ENCODE peak calls at places on chromosomes 6 and 20, in six cellular contexts. One of them, this sample, is unnamed.

GRCh38 chr6:144134737-144135136 is 15.6 kb upstream of the STX11 start:
- DNase-seq in neural progenitor cell: no peak
- DNase-seq in fibroblast of lung: peak
- DNase-seq in PC-3: peak
- DNase-seq in H1: no peak
- DNase-seq in MM.1S: no peak
- DNase-seq in this sample: no peak

GRCh38 chr6:126153661-126154060 is 167.3 kb downstream of the TRMT11 start:
- DNase-seq in MM.1S: no peak
- DNase-seq in fibroblast of lung: peak
- DNase-seq in PC-3: no peak
- DNase-seq in H1: no peak
- DNase-seq in neural progenitor cell: no peak
- DNase-seq in this sample: no peak

GRCh38 chr20:52305029-52305645 is 113.6 kb upstream of the ZFP64 start:
- DNase-seq in neural progenitor cell: no peak
- DNase-seq in PC-3: peak
- DNase-seq in H1: no peak
- DNase-seq in MM.1S: no peak
- DNase-seq in fibroblast of lung: no peak
- DNase-seq in this sample: no peak

GRCh38 chr6:72746276-72746675 is 124.4 kb downstream of the KCNQ5 start:
- DNase-seq in H1: no peak
- DNase-seq in MM.1S: no peak
- DNase-seq in fibroblast of lung: peak
- DNase-seq in neural progenitor cell: no peak
- DNase-seq in PC-3: peak
- DNase-seq in this sample: peak

GRCh38 chr20:11564491-11564890 is 353.2 kb upstream of the BTBD3 start:
- DNase-seq in fibroblast of lung: no peak
- DNase-seq in MM.1S: no peak
- DNase-seq in H1: no peak
- DNase-seq in PC-3: no peak
- DNase-seq in neural progenitor cell: no peak
- DNase-seq in this sample: no peak

GRCh38 chr6:169806718-169807117 is 55.3 kb downstream of the ERMARD start:
- DNase-seq in PC-3: no peak
- DNase-seq in neural progenitor cell: no peak
- DNase-seq in MM.1S: no peak
- DNase-seq in fibroblast of lung: no peak
- DNase-seq in H1: no peak
- DNase-seq in this sample: no peak

GRCh38 chr20:54167909-54168872 is 5.6 kb downstream of the CYP24A1 start:
- DNase-seq in neural progenitor cell: no peak
- DNase-seq in fibroblast of lung: peak
- DNase-seq in MM.1S: no peak
- DNase-seq in PC-3: peak
- DNase-seq in H1: no peak
- DNase-seq in this sample: no peak

GRCh38 chr20:25325073-25325472 is 65.6 kb downstream of the ABHD12 start:
- DNase-seq in fibroblast of lung: no peak
- DNase-seq in H1: peak
- DNase-seq in neural progenitor cell: no peak
- DNase-seq in MM.1S: no peak
- DNase-seq in PC-3: no peak
- DNase-seq in this sample: no peak

GRCh38 chr6:166511316-166511715 is 75.2 kb downstream of the RAMACL start:
- DNase-seq in neural progenitor cell: no peak
- DNase-seq in H1: no peak
- DNase-seq in PC-3: no peak
- DNase-seq in MM.1S: no peak
- DNase-seq in fibroblast of lung: no peak
- DNase-seq in this sample: no peak

GRCh38 chr6:140858381-140858971 is 1274.2 kb upstream of the GJE1 start:
- DNase-seq in H1: no peak
- DNase-seq in PC-3: peak
- DNase-seq in fibroblast of lung: no peak
- DNase-seq in neural progenitor cell: no peak
- DNase-seq in MM.1S: no peak
- DNase-seq in this sample: peak

GRCh38 chr6:168372871-168373270 is 53.3 kb upstream of the DACT2 start:
- DNase-seq in H1: no peak
- DNase-seq in MM.1S: no peak
- DNase-seq in neural progenitor cell: no peak
- DNase-seq in fibroblast of lung: no peak
- DNase-seq in PC-3: no peak
- DNase-seq in this sample: no peak

GRCh38 chr20:31543966-31544598 is 29.8 kb downstream of the HM13 start:
- DNase-seq in fibroblast of lung: peak
- DNase-seq in MM.1S: no peak
- DNase-seq in H1: no peak
- DNase-seq in PC-3: peak
- DNase-seq in neural progenitor cell: no peak
- DNase-seq in this sample: peak

GRCh38 chr6:1190361-1190760 is 121.5 kb upstream of the FOXQ1 start:
- DNase-seq in H1: no peak
- DNase-seq in MM.1S: no peak
- DNase-seq in fibroblast of lung: peak
- DNase-seq in neural progenitor cell: no peak
- DNase-seq in PC-3: peak
- DNase-seq in this sample: peak

GRCh38 chr6:99993146-99993532 is 884 bp downstream of the MCHR2 start:
- DNase-seq in MM.1S: no peak
- DNase-seq in fibroblast of lung: no peak
- DNase-seq in H1: no peak
- DNase-seq in neural progenitor cell: no peak
- DNase-seq in PC-3: no peak
- DNase-seq in this sample: no peak
- H3K27ac ChIP-seq in MM.1S: no peak
- H3K27ac ChIP-seq in fibroblast of lung: no peak
- H3K27ac ChIP-seq in H1: no peak
- H3K27ac ChIP-seq in neural progenitor cell: no peak
- H3K27ac ChIP-seq in PC-3: no peak
- H3K27ac ChIP-seq in this sample: no peak

DNA sequence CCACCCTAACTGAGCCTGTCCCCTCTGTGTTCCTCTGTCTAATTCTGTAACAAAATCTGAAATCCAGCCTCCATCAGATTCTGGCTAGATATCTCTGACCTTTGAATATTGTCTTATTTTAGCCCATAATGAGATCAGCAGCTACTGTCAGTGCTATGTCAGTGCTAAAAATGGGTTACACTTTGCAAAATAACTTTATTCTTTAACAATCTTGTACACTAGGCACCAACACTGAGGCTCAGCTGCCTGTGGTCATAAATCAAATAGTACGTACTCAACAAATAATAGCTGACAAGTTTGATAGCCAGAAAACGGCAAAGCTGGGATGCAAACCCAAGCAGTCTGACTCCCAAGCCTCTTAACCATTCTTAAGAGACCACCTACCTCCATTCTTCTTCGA is 22.1 kb downstream of the TTPAL start:
- DNase-seq in PC-3: no peak
- DNase-seq in MM.1S: no peak
- DNase-seq in neural progenitor cell: no peak
- DNase-seq in fibroblast of lung: no peak
- DNase-seq in H1: no peak
- DNase-seq in this sample: no peak
- H3K9ac ChIP-seq in PC-3: peak
- H3K9ac ChIP-seq in MM.1S: no peak
- H3K9ac ChIP-seq in neural progenitor cell: no peak
- H3K9ac ChIP-seq in fibroblast of lung: no peak
- H3K9ac ChIP-seq in H1: no peak
- H3K9ac ChIP-seq in this sample: peak

DNA sequence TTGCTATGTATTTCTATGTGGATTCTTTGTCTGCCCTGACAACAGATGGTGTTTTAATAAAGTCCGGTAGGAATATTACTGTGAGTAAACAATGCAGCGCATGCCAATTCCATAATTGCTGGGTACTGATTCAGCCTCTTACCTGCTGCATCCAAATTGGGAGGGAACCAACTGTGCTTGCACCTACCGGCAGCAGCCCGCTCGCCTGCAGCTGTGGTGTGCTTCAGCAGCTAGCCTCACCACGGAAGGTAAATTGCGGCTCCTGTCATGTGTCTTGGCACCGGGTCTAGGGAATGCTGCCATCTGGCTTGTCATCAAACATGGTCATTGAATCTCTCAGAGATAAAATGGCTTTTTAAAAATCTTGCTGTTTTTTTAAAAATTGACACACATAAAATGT is 704.8 kb upstream of the SLC35B3 start:
- DNase-seq in neural progenitor cell: no peak
- DNase-seq in fibroblast of lung: no peak
- DNase-seq in H1: no peak
- DNase-seq in PC-3: peak
- DNase-seq in MM.1S: no peak
- DNase-seq in this sample: peak
- TF ChIP-seq CTCF in neural progenitor cell: no peak
- TF ChIP-seq CTCF in fibroblast of lung: no peak
- TF ChIP-seq CTCF in H1: no peak
- TF ChIP-seq CTCF in PC-3: no peak
- TF ChIP-seq CTCF in MM.1S: no peak
- TF ChIP-seq CTCF in this sample: no peak

DNA sequence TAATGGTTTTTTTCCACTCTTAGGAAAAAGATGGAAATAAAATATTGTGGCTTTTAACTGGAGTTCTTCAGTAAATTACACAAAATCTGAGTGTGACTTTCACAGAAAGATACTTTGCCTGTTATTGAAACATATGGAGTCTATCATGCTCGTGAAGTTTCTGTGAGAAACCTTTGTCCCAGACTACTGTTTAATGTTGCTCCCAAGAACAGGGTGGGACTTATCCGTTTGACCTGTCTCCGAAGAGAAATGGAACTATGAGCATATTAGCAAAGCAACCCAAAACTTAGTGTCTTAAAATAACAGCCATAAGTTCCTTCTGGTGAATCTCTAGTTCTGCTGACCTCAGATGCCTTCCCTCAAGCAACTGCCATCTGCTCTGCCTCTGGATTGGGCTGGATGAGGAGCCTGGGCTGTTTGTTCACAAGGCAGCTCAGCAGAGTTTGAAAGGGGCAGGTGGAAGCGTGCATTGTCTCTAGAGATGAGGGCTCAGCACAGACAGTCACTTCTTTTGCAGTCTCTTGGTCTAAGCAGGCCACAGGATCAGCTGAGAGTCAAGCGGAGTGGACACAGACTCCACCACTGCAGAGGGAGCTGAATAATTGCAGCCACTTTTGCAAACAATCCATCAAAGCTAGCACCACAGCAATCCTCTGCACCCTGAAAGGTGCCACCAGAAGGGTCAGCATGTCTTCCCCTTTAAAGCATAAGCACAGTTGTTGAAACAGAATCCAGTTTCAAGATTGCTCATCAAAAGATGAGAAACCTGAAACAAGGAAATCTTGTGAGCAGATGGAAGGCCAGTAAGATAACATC is 52.8 kb downstream of the MYB start:
- DNase-seq in fibroblast of lung: peak
- DNase-seq in MM.1S: peak
- DNase-seq in H1: no peak
- DNase-seq in neural progenitor cell: peak
- DNase-seq in PC-3: no peak
- DNase-seq in this sample: no peak
- H3K27ac ChIP-seq in fibroblast of lung: no peak
- H3K27ac ChIP-seq in MM.1S: peak
- H3K27ac ChIP-seq in H1: no peak
- H3K27ac ChIP-seq in neural progenitor cell: no peak
- H3K27ac ChIP-seq in PC-3: no peak
- H3K27ac ChIP-seq in this sample: no peak

DNA sequence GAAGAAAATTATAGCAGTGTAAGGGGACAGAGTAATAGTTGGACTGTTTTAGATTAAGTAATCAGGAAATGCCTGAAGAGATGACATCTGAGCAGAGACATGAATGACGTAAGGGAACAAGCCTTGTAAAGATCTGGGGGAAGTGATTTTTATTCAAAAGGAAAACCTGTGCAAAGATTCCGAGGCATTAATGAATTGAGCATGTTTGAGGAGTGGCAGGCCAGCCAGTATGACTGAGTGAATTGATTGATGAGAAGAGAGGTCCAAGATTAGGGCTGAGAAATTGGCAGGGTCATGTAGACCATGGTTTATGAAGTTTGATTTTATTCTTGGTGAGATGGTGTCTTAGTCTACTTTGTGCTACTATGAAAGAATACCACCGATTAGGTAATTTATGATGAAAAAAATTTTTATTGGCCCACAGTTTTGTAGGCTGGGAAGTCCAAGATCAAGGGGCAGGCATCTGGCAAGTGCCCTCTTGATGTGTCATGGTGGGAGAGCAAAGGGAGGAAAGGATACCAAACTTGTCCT is 95.1 kb downstream of the LIN28B start:
- DNase-seq in H1: no peak
- DNase-seq in fibroblast of lung: no peak
- DNase-seq in neural progenitor cell: no peak
- DNase-seq in PC-3: no peak
- DNase-seq in MM.1S: no peak
- DNase-seq in this sample: no peak
- H3K9ac ChIP-seq in H1: no peak
- H3K9ac ChIP-seq in fibroblast of lung: no peak
- H3K9ac ChIP-seq in neural progenitor cell: no peak
- H3K9ac ChIP-seq in PC-3: no peak
- H3K9ac ChIP-seq in MM.1S: no peak
- H3K9ac ChIP-seq in this sample: no peak

This sample was measured in mammary epithelial cell.